ENCODE peak calls at places on chromosomes 12 and 14, in eight cellular contexts. One of them, this sample, is unnamed.
A peak's percentile ranks its signal among the peaks of the same experiment; 100 is the strongest.

GRCh38 chr14:55840821-55841220 is 260.8 kb downstream of the KTN1 start:
- DNase-seq in activated naive CD4-positive, alpha-beta T cell: no peak
- DNase-seq in mucosa of gallbladder: no peak
- DNase-seq in stimulated activated CD8-positive, alpha-beta memory T cell treated with anti-CD3 and anti-CD28 coated beads, Interleukin-2, amount 100 ng/mL, for 1 hour: no peak
- DNase-seq in LoVo: no peak
- DNase-seq in fibroblast of lung: no peak
- DNase-seq in C1 segment of cervical spinal cord: no peak
- DNase-seq in DMS153: no peak
- DNase-seq in this sample: no peak

GRCh38 chr14:53619625-53620324 is 336.9 kb downstream of the BMP4 start:
- DNase-seq in activated naive CD4-positive, alpha-beta T cell: no peak
- DNase-seq in mucosa of gallbladder: no peak
- DNase-seq in stimulated activated CD8-positive, alpha-beta memory T cell treated with anti-CD3 and anti-CD28 coated beads, Interleukin-2, amount 100 ng/mL, for 1 hour: no peak
- DNase-seq in LoVo: no peak
- DNase-seq in fibroblast of lung: peak; percentile 56
- DNase-seq in C1 segment of cervical spinal cord: no peak
- DNase-seq in DMS153: no peak
- DNase-seq in this sample: no peak

GRCh38 chr14:104965561-104966231 is 12.5 kb downstream of the AHNAK2 start:
- DNase-seq in activated naive CD4-positive, alpha-beta T cell: no peak
- DNase-seq in mucosa of gallbladder: no peak
- DNase-seq in stimulated activated CD8-positive, alpha-beta memory T cell treated with anti-CD3 and anti-CD28 coated beads, Interleukin-2, amount 100 ng/mL, for 1 hour: no peak
- DNase-seq in LoVo: no peak
- DNase-seq in fibroblast of lung: no peak
- DNase-seq in C1 segment of cervical spinal cord: no peak
- DNase-seq in DMS153: no peak
- DNase-seq in this sample: no peak

GRCh38 chr12:19148860-19149259 is 19.3 kb downstream of the PLEKHA5 start:
- DNase-seq in activated naive CD4-positive, alpha-beta T cell: no peak
- DNase-seq in mucosa of gallbladder: no peak
- DNase-seq in stimulated activated CD8-positive, alpha-beta memory T cell treated with anti-CD3 and anti-CD28 coated beads, Interleukin-2, amount 100 ng/mL, for 1 hour: no peak
- DNase-seq in LoVo: no peak
- DNase-seq in fibroblast of lung: no peak
- DNase-seq in C1 segment of cervical spinal cord: no peak
- DNase-seq in DMS153: no peak
- DNase-seq in this sample: no peak

GRCh38 chr14:24895243-24895583 is 154.7 kb downstream of the STXBP6 start:
- DNase-seq in activated naive CD4-positive, alpha-beta T cell: no peak
- DNase-seq in mucosa of gallbladder: no peak
- DNase-seq in stimulated activated CD8-positive, alpha-beta memory T cell treated with anti-CD3 and anti-CD28 coated beads, Interleukin-2, amount 100 ng/mL, for 1 hour: no peak
- DNase-seq in LoVo: no peak
- DNase-seq in fibroblast of lung: no peak
- DNase-seq in C1 segment of cervical spinal cord: no peak
- DNase-seq in DMS153: no peak
- DNase-seq in this sample: no peak

GRCh38 chr12:128810182-128811127 is 13.3 kb downstream of the SLC15A4 start:
- DNase-seq in activated naive CD4-positive, alpha-beta T cell: no peak
- DNase-seq in mucosa of gallbladder: no peak
- DNase-seq in stimulated activated CD8-positive, alpha-beta memory T cell treated with anti-CD3 and anti-CD28 coated beads, Interleukin-2, amount 100 ng/mL, for 1 hour: no peak
- DNase-seq in LoVo: no peak
- DNase-seq in fibroblast of lung: no peak
- DNase-seq in C1 segment of cervical spinal cord: peak; percentile 71
- DNase-seq in DMS153: no peak
- DNase-seq in this sample: no peak

GRCh38 chr12:57519758-57520007 is 631 bp downstream of the DDIT3 start:
- DNase-seq in activated naive CD4-positive, alpha-beta T cell: no peak
- DNase-seq in mucosa of gallbladder: no peak
- DNase-seq in stimulated activated CD8-positive, alpha-beta memory T cell treated with anti-CD3 and anti-CD28 coated beads, Interleukin-2, amount 100 ng/mL, for 1 hour: no peak
- DNase-seq in LoVo: no peak
- DNase-seq in fibroblast of lung: no peak
- DNase-seq in C1 segment of cervical spinal cord: no peak
- DNase-seq in DMS153: no peak
- DNase-seq in this sample: no peak

GRCh38 chr12:54526800-54527630 is 22.4 kb upstream of the PDE1B start:
- DNase-seq in activated naive CD4-positive, alpha-beta T cell: no peak
- DNase-seq in mucosa of gallbladder: no peak
- DNase-seq in stimulated activated CD8-positive, alpha-beta memory T cell treated with anti-CD3 and anti-CD28 coated beads, Interleukin-2, amount 100 ng/mL, for 1 hour: no peak
- DNase-seq in LoVo: no peak
- DNase-seq in fibroblast of lung: peak; percentile 15
- DNase-seq in C1 segment of cervical spinal cord: peak; percentile 4
- DNase-seq in DMS153: no peak
- DNase-seq in this sample: no peak

GRCh38 chr14:74888164-74889158 is 6.7 kb downstream of the DLST start:
- DNase-seq in activated naive CD4-positive, alpha-beta T cell: no peak
- DNase-seq in mucosa of gallbladder: no peak
- DNase-seq in stimulated activated CD8-positive, alpha-beta memory T cell treated with anti-CD3 and anti-CD28 coated beads, Interleukin-2, amount 100 ng/mL, for 1 hour: no peak
- DNase-seq in LoVo: peak; percentile 39
- DNase-seq in fibroblast of lung: no peak
- DNase-seq in C1 segment of cervical spinal cord: no peak
- DNase-seq in DMS153: no peak
- DNase-seq in this sample: no peak

GRCh38 chr14:22002860-22003284 is 329.3 kb upstream of the OR4E1 start:
- DNase-seq in activated naive CD4-positive, alpha-beta T cell: peak; percentile 37
- DNase-seq in mucosa of gallbladder: no peak
- DNase-seq in stimulated activated CD8-positive, alpha-beta memory T cell treated with anti-CD3 and anti-CD28 coated beads, Interleukin-2, amount 100 ng/mL, for 1 hour: peak; percentile 49
- DNase-seq in LoVo: no peak
- DNase-seq in fibroblast of lung: no peak
- DNase-seq in C1 segment of cervical spinal cord: no peak
- DNase-seq in DMS153: no peak
- DNase-seq in this sample: no peak

GRCh38 chr14:100589760-100590469 is 2.7 kb upstream of the BEGAIN start:
- DNase-seq in activated naive CD4-positive, alpha-beta T cell: no peak
- DNase-seq in mucosa of gallbladder: no peak
- DNase-seq in stimulated activated CD8-positive, alpha-beta memory T cell treated with anti-CD3 and anti-CD28 coated beads, Interleukin-2, amount 100 ng/mL, for 1 hour: no peak
- DNase-seq in LoVo: no peak
- DNase-seq in fibroblast of lung: no peak
- DNase-seq in C1 segment of cervical spinal cord: no peak
- DNase-seq in DMS153: no peak
- DNase-seq in this sample: no peak

GRCh38 chr12:18008642-18009041 is 81.4 kb downstream of the RERGL start:
- DNase-seq in activated naive CD4-positive, alpha-beta T cell: no peak
- DNase-seq in mucosa of gallbladder: no peak
- DNase-seq in stimulated activated CD8-positive, alpha-beta memory T cell treated with anti-CD3 and anti-CD28 coated beads, Interleukin-2, amount 100 ng/mL, for 1 hour: no peak
- DNase-seq in LoVo: no peak
- DNase-seq in fibroblast of lung: no peak
- DNase-seq in C1 segment of cervical spinal cord: no peak
- DNase-seq in DMS153: no peak
- DNase-seq in this sample: no peak

GRCh38 chr12:91877022-91877421 is 268.6 kb downstream of the BTG1 start:
- DNase-seq in activated naive CD4-positive, alpha-beta T cell: peak; percentile 69
- DNase-seq in mucosa of gallbladder: peak; percentile 76
- DNase-seq in stimulated activated CD8-positive, alpha-beta memory T cell treated with anti-CD3 and anti-CD28 coated beads, Interleukin-2, amount 100 ng/mL, for 1 hour: peak; percentile 69
- DNase-seq in LoVo: no peak
- DNase-seq in fibroblast of lung: peak; percentile 41
- DNase-seq in C1 segment of cervical spinal cord: peak; percentile 13
- DNase-seq in DMS153: peak; percentile 92
- DNase-seq in this sample: peak; percentile 9

GRCh38 chr12:79454338-79454777 is 236.4 kb downstream of the PAWR start:
- DNase-seq in activated naive CD4-positive, alpha-beta T cell: no peak
- DNase-seq in mucosa of gallbladder: no peak
- DNase-seq in stimulated activated CD8-positive, alpha-beta memory T cell treated with anti-CD3 and anti-CD28 coated beads, Interleukin-2, amount 100 ng/mL, for 1 hour: no peak
- DNase-seq in LoVo: no peak
- DNase-seq in fibroblast of lung: peak; percentile 36
- DNase-seq in C1 segment of cervical spinal cord: no peak
- DNase-seq in DMS153: no peak
- DNase-seq in this sample: no peak

GRCh38 chr14:50093496-50093895 is 22.9 kb downstream of the VCPKMT start:
- DNase-seq in activated naive CD4-positive, alpha-beta T cell: no peak
- DNase-seq in mucosa of gallbladder: no peak
- DNase-seq in stimulated activated CD8-positive, alpha-beta memory T cell treated with anti-CD3 and anti-CD28 coated beads, Interleukin-2, amount 100 ng/mL, for 1 hour: no peak
- DNase-seq in LoVo: no peak
- DNase-seq in fibroblast of lung: no peak
- DNase-seq in C1 segment of cervical spinal cord: no peak
- DNase-seq in DMS153: no peak
- DNase-seq in this sample: no peak

GRCh38 chr14:28762949-28763313 is 3.7 kb upstream of the FOXG1 start:
- DNase-seq in activated naive CD4-positive, alpha-beta T cell: no peak
- DNase-seq in mucosa of gallbladder: no peak
- DNase-seq in stimulated activated CD8-positive, alpha-beta memory T cell treated with anti-CD3 and anti-CD28 coated beads, Interleukin-2, amount 100 ng/mL, for 1 hour: no peak
- DNase-seq in LoVo: no peak
- DNase-seq in fibroblast of lung: no peak
- DNase-seq in C1 segment of cervical spinal cord: no peak
- DNase-seq in DMS153: no peak
- DNase-seq in this sample: no peak

GRCh38 chr12:104494137-104494815 is 37.5 kb downstream of the CHST11 start:
- DNase-seq in activated naive CD4-positive, alpha-beta T cell: peak; percentile 13
- DNase-seq in mucosa of gallbladder: no peak
- DNase-seq in stimulated activated CD8-positive, alpha-beta memory T cell treated with anti-CD3 and anti-CD28 coated beads, Interleukin-2, amount 100 ng/mL, for 1 hour: peak; percentile 41
- DNase-seq in LoVo: no peak
- DNase-seq in fibroblast of lung: no peak
- DNase-seq in C1 segment of cervical spinal cord: no peak
- DNase-seq in DMS153: no peak
- DNase-seq in this sample: no peak